ENCODE peak calls at places on chromosome 5, in five cellular contexts. E is IMR-90, S is H9, H is mesenchymal stem cell, F is neuronal stem cell. U is an unnamed sample.

GRCh38 chr5:32933692-32934091 is 222.6 kb downstream of the NPR3 start:
- DNase-seq in E (no peak), S (no peak), H (no peak), F (no peak), U (no peak)

GRCh38 chr5:173782671-173783101 is 105.5 kb upstream of the CPEB4 start:
- DNase-seq in E (no peak), S (no peak), H (no peak), F (no peak), U (no peak)

GRCh38 chr5:43309657-43310056 is 3.6 kb downstream of the HMGCS1 start:
- DNase-seq in E (peak), S (no peak), H (no peak), F (no peak), U (no peak)

GRCh38 chr5:76482961-76483360 is 79.9 kb downstream of the IQGAP2 start:
- DNase-seq in E (no peak), S (no peak), H (no peak), F (no peak), U (no peak)

GRCh38 chr5:36373527-36374086 is 71.9 kb upstream of the RANBP3L start:
- DNase-seq in E (peak), S (no peak), H (peak), F (no peak), U (no peak)

GRCh38 chr5:164708831-164709230 is 1203.4 kb downstream of the MAT2B start:
- DNase-seq in E (no peak), S (peak), H (no peak), F (no peak), U (peak)

GRCh38 chr5:118371973-118372650 is 616.2 kb downstream of the DTWD2 start:
- DNase-seq in E (no peak), S (no peak), H (no peak), F (no peak), U (no peak)

GRCh38 chr5:166282939-166283338 is 2008.5 kb upstream of the WWC1 start:
- DNase-seq in E (no peak), S (no peak), H (no peak), F (no peak), U (no peak)

GRCh38 chr5:95284512-95285405 is at the start of gene MCTP1:
- DNase-seq in E (no peak), S (peak), H (peak), F (peak), U (peak)

GRCh38 chr5:33153373-33153772 is 287.4 kb upstream of the TARS1 start:
- DNase-seq in E (no peak), S (no peak), H (no peak), F (no peak), U (no peak)

GRCh38 chr5:42274913-42275312 is 148.3 kb upstream of the GHR start:
- DNase-seq in E (no peak), S (no peak), H (no peak), F (no peak), U (peak)

GRCh38 chr5:123035320-123035949 is 1.1 kb downstream of the PPIC start:
- DNase-seq in E (peak), S (peak), H (peak), F (peak), U (peak)

GRCh38 chr5:84437673-84438315 is 53.1 kb upstream of the EDIL3 start:
- DNase-seq in E (peak), S (no peak), H (peak), F (no peak), U (no peak)

GRCh38 chr5:73373814-73374510 is 74.6 kb downstream of the FOXD1 start:
- DNase-seq in E (no peak), S (no peak), H (no peak), F (no peak), U (no peak)

GRCh38 chr5:77400645-77401044 is 91.5 kb downstream of the WDR41 start:
- DNase-seq in E (peak), S (no peak), H (peak), F (no peak), U (no peak)

GRCh38 chr5:147479431-147479830 is 30.4 kb downstream of the DPYSL3 start:
- DNase-seq in E (no peak), S (no peak), H (peak), F (no peak), U (peak)

GRCh38 chr5:25414746-25415145 is 770.0 kb upstream of the CDH10 start:
- DNase-seq in E (no peak), S (no peak), H (peak), F (no peak), U (no peak)

GRCh38 chr5:6261668-6262067 is 116.7 kb downstream of the MED10 start:
- DNase-seq in E (no peak), S (no peak), H (no peak), F (no peak), U (no peak)

GRCh38 chr5:52989025-52989780 is at the start of gene ITGA2:
- DNase-seq in E (peak), S (peak), H (peak), F (peak), U (peak)

GRCh38 chr5:34411470-34412346 is 244.4 kb upstream of the RAI14 start:
- DNase-seq in E (peak), S (peak), H (no peak), F (no peak), U (peak)

GRCh38 chr5:72917371-72917776 is 38.5 kb upstream of the FCHO2 start:
- DNase-seq in E (no peak), S (no peak), H (no peak), F (no peak), U (no peak)

GRCh38 chr5:82467006-82467561 is 188.9 kb upstream of the RPS23 start:
- DNase-seq in E (no peak), S (no peak), H (no peak), F (no peak), U (peak)

GRCh38 chr5:124790261-124790894 is 43.9 kb upstream of the ZNF608 start:
- DNase-seq in E (peak), S (no peak), H (peak), F (no peak), U (no peak)

GRCh38 chr5:3854069-3854741 is 258.6 kb downstream of the IRX1 start:
- DNase-seq in E (no peak), S (no peak), H (no peak), F (peak), U (peak)

GRCh38 chr5:83306572-83307241 is 164.8 kb upstream of the VCAN start:
- DNase-seq in E (peak), S (no peak), H (peak), F (no peak), U (peak)

GRCh38 chr5:28580616-28581015 is 1542.2 kb upstream of the CDH9 start:
- DNase-seq in E (no peak), S (no peak), H (peak), F (no peak), U (no peak)

GRCh38 chr5:32193591-32193990 is 19.5 kb upstream of the GOLPH3 start:
- DNase-seq in E (peak), S (no peak), H (peak), F (no peak), U (no peak)

GRCh38 chr5:113489299-113489698 is 1.0 kb upstream of the MCC start:
- DNase-seq in E (peak), S (no peak), H (peak), F (no peak), U (no peak)

GRCh38 chr5:145495741-145496140 is 339.4 kb downstream of the PRELID2 start:
- DNase-seq in E (peak), S (no peak), H (peak), F (no peak), U (peak)

GRCh38 chr5:1054018-1054798 is 45.6 kb downstream of the NKD2 start:
- DNase-seq in E (no peak), S (no peak), H (no peak), F (no peak), U (no peak)

GRCh38 chr5:1997640-1998347 is 115.1 kb upstream of the IRX4 start:
- DNase-seq in E (no peak), S (no peak), H (no peak), F (no peak), U (no peak)

GRCh38 chr5:172334196-172334595 is 50.6 kb upstream of the UBTD2 start:
- DNase-seq in E (no peak), S (peak), H (no peak), F (no peak), U (peak)

GRCh38 chr5:163846512-163846911 is 341.1 kb downstream of the MAT2B start:
- DNase-seq in E (peak), S (no peak), H (peak), F (no peak), U (no peak)

GRCh38 chr5:150700600-150701377 is at the start of gene RBM22:
- DNase-seq in E (peak), S (peak), H (peak), F (peak), U (peak)

GRCh38 chr5:178555005-178555404 is 35.2 kb downstream of the COL23A1 start:
- DNase-seq in E (no peak), S (no peak), H (no peak), F (no peak), U (no peak)

DNA sequence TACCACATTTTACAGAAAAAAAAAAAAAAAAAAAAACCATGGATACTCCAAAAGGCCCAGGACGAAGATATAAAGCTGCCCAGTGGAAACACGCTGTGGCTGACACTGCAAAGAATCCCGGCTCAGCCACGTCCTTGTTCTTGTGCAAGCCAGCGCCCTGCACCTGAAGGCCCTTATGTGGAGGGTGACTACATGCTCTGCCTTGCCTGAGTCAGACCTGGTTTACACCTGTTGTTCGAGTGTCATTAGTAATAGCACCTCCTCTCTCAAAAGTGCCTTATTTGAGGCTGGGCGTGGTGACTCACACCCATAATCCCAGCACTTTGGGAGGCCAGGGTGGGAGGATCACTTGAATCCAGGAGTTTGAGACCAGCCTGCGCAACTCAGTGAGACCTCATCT is 54.3 kb upstream of the ZSWIM6 start:
- DNase-seq in E (no peak), S (no peak), H (no peak), F (no peak), U (no peak)
- H3K9ac ChIP-seq in E (no peak), S (no peak), H (peak), F (no peak), U (no peak)

GRCh38 chr5:169507051-169507450 is 76.5 kb upstream of the SPDL1 start:
- DNase-seq in E (no peak), S (no peak), H (no peak), F (no peak), U (no peak)

GRCh38 chr5:169511708-169512107 is 71.9 kb upstream of the SPDL1 start:
- DNase-seq in E (no peak), S (no peak), H (no peak), F (no peak), U (peak)

GRCh38 chr5:169512385-169512784 is 71.2 kb upstream of the SPDL1 start:
- DNase-seq in E (no peak), S (no peak), H (no peak), F (no peak), U (no peak)
- H2BK5ac ChIP-seq in E (no peak), S (no peak), H (no peak), F (no peak), U (no peak)

DNA sequence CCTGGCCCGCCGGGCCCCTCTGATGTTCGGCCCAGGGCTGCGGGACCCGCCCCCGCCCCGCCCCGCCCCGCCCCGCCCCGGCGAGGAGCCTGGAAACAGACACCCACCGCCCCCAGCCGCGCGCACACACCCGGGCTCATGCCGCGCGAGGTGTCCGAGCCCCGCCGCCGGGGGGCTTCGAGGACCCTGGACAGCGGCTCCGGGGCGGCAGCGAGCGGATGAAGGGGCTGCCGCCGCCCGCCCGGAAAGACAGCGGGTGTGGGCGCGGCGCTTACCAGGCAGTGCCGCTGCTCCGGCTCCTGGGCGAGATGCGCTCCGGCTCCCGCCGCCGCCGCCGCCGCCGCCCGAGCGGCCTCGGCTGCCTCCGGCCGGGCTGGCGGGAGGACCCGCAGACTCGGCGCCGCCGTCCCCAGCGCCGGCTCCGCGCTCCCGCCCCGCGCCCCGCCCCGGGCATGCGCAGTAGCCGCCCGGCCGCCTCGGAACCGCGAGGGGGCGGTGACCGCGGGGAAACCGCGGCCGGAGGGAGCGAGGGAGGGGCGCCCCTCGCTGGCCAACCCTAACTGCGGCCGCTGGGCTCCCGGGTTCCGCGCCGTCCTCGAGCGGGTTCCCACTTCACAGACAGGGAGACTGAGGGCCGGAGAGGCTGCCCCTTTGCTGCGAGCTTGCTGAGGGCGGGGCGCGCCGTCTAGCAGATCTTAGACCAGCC is at the start of gene GPRIN1:
- DNase-seq in E (peak), S (peak), H (peak), F (peak), U (peak)
- H3K9ac ChIP-seq in E (peak), S (peak), H (peak), F (peak), U (peak)

GRCh38 chr5:149403923-149404745 is 25.0 kb upstream of the IL17B start:
- DNase-seq in E (peak), S (no peak), H (peak), F (no peak), U (peak)

GRCh38 chr5:149406203-149406978 is 27.3 kb upstream of the IL17B start:
- DNase-seq in E (peak), S (peak), H (peak), F (no peak), U (no peak)

GRCh38 chr5:149406979-149407306 is 27.9 kb upstream of the IL17B start:
- DNase-seq in E (no peak), S (no peak), H (no peak), F (no peak), U (no peak)

GRCh38 chr5:149405550-149406202 is 26.6 kb upstream of the IL17B start:
- DNase-seq in E (no peak), S (no peak), H (peak), F (no peak), U (peak)

GRCh38 chr5:149404746-149405549 is 25.9 kb upstream of the IL17B start:
- DNase-seq in E (peak), S (no peak), H (peak), F (no peak), U (peak)
- H2BK5ac ChIP-seq in E (peak), S (no peak), H (peak), F (no peak), U (peak)

GRCh38 chr5:57857696-57858095 is 375.1 kb upstream of the ACTBL2 start:
- DNase-seq in E (no peak), S (no peak), H (no peak), F (no peak), U (no peak)

GRCh38 chr5:57858905-57859304 is 376.3 kb upstream of the ACTBL2 start:
- DNase-seq in E (peak), S (no peak), H (peak), F (no peak), U (no peak)

GRCh38 chr5:57859626-57860025 is 377.0 kb upstream of the ACTBL2 start:
- DNase-seq in E (no peak), S (no peak), H (no peak), F (no peak), U (no peak)

GRCh38 chr5:57862471-57863282 is 380.1 kb upstream of the ACTBL2 start:
- DNase-seq in E (peak), S (no peak), H (peak), F (no peak), U (peak)

DNA sequence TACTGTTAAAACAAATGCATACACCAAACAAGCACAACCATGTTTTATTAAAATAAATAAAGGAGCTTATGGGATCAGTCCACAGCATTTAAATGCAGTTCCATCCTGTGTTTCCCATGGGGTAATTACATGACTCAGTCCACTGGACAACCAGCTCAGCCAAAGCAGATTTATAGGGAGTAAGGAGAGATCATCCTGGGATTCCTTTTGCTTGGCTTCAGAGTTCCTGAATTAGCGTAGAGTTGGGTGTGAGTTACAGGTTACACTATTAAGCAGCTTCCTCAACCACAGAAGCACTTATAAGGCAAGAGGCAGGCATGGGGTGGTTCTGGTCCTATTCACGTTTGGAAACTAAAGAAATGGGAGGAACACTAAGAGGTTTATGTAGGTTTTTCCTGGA is 381.1 kb upstream of the ACTBL2 start:
- DNase-seq in E (peak), S (no peak), H (peak), F (no peak), U (no peak)
- H3K9ac ChIP-seq in E (no peak), S (no peak), H (no peak), F (no peak), U (no peak)

GRCh38 chr5:8769631-8770030 is 776.2 kb downstream of the SEMA5A start:
- DNase-seq in E (no peak), S (no peak), H (no peak), F (no peak), U (no peak)
- H2BK5ac ChIP-seq in E (no peak), S (no peak), H (no peak), F (no peak), U (no peak)

DNA sequence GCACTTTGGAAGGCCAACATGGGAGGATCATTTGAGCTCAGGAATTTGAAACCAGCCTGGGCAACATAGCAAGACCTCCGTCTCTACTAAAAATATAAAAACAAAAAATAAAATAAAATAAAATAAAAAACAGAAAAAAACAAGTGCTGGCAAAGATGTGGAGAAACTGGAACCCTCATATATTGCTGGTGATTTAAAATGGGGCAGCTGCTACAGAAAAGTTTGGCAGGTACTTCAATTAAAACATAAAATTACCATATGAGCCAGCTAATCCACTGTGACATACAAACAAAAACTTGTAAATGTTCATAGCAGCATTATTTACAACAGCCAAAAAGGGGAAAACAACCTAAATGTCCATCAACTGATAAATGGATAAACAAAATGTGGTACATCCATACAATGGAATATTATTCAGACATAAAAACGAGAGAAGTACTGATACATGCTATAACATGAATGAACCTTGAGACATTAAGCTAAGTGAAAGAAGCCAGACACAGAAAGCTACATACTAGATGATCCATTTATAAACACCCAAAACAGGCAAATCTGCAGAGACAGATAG is 42.7 kb downstream of the PFDN1 start:
- DNase-seq in E (no peak), S (no peak), H (no peak), F (no peak), U (no peak)
- H3K9ac ChIP-seq in E (no peak), S (no peak), H (no peak), F (no peak), U (no peak)

U was measured in mesendoderm.